ENCODE peak calls at places on chromosome 18, in seven cellular contexts. F, I, K, P, L, W and H are unnamed samples.

GRCh38 chr18:58061349-58061748 is 17.3 kb downstream of the NEDD4L start:
- DNase-seq in F (no peak), I (no peak), K (no peak), P (no peak), L (no peak), W (no peak), H (no peak)

GRCh38 chr18:830315-830901 is 18.4 kb upstream of the YES1 start:
- DNase-seq in F (peak), I (no peak), K (no peak), P (peak), L (no peak), W (no peak), H (peak)

GRCh38 chr18:58754544-58755068 is 83.3 kb downstream of the MALT1 start:
- DNase-seq in F (no peak), I (no peak), K (no peak), P (no peak), L (no peak), W (no peak), H (no peak)

GRCh38 chr18:61893971-61894750 is 1.4 kb upstream of the RNF152 start:
- DNase-seq in F (peak), I (peak), K (no peak), P (peak), L (peak), W (no peak), H (peak)

GRCh38 chr18:78427081-78427480 is 552.5 kb upstream of the SALL3 start:
- DNase-seq in F (no peak), I (no peak), K (no peak), P (no peak), L (no peak), W (no peak), H (no peak)

GRCh38 chr18:3508576-3509559 is 58.9 kb downstream of the TGIF1 start:
- DNase-seq in F (no peak), I (no peak), K (no peak), P (peak), L (no peak), W (no peak), H (no peak)

GRCh38 chr18:21571763-21572162 is 28.7 kb downstream of the ESCO1 start:
- DNase-seq in F (no peak), I (no peak), K (no peak), P (no peak), L (no peak), W (no peak), H (no peak)

GRCh38 chr18:39571511-39571910 is 2005.9 kb upstream of the CELF4 start:
- DNase-seq in F (peak), I (peak), K (no peak), P (peak), L (no peak), W (no peak), H (peak)

GRCh38 chr18:48958951-48959350 is 8.2 kb upstream of the SMAD7 start:
- DNase-seq in F (no peak), I (no peak), K (no peak), P (no peak), L (no peak), W (no peak), H (no peak)

GRCh38 chr18:50863840-50864239 is 15.1 kb upstream of the ME2 start:
- DNase-seq in F (no peak), I (no peak), K (no peak), P (no peak), L (no peak), W (no peak), H (no peak)

GRCh38 chr18:31497711-31498449 is at the start of gene DSG2:
- DNase-seq in F (peak), I (peak), K (no peak), P (peak), L (peak), W (no peak), H (peak)

GRCh38 chr18:58755304-58756010 is 84.2 kb downstream of the MALT1 start:
- DNase-seq in F (no peak), I (no peak), K (no peak), P (peak), L (no peak), W (no peak), H (no peak)

GRCh38 chr18:435940-436339 is 64.6 kb downstream of the COLEC12 start:
- DNase-seq in F (no peak), I (no peak), K (no peak), P (no peak), L (no peak), W (no peak), H (no peak)

GRCh38 chr18:11872479-11873136 is 21.4 kb downstream of the CHMP1B start:
- DNase-seq in F (peak), I (peak), K (no peak), P (peak), L (no peak), W (no peak), H (peak)

GRCh38 chr18:68435581-68435980 is 279.3 kb downstream of the TMX3 start:
- DNase-seq in F (no peak), I (no peak), K (no peak), P (no peak), L (no peak), W (no peak), H (no peak)

GRCh38 chr18:74836296-74837139 is 238.8 kb downstream of the ZNF407 start:
- DNase-seq in F (peak), I (no peak), K (no peak), P (peak), L (no peak), W (no peak), H (no peak)

GRCh38 chr18:57627488-57627887 is 5.9 kb upstream of the NARS1 start:
- DNase-seq in F (peak), I (no peak), K (no peak), P (peak), L (no peak), W (no peak), H (no peak)

GRCh38 chr18:44818148-44818547 is 137.5 kb downstream of the SETBP1 start:
- DNase-seq in F (no peak), I (no peak), K (no peak), P (no peak), L (no peak), W (no peak), H (no peak)

GRCh38 chr18:40157120-40157519 is 1797.9 kb upstream of the PIK3C3 start:
- DNase-seq in F (no peak), I (no peak), K (no peak), P (no peak), L (no peak), W (no peak), H (no peak)

GRCh38 chr18:63974991-63975390 is 5.1 kb downstream of the SERPINB8 start:
- DNase-seq in F (peak), I (no peak), K (no peak), P (peak), L (no peak), W (no peak), H (no peak)

GRCh38 chr18:22493940-22494339 is 76.2 kb upstream of the CTAGE1 start:
- DNase-seq in F (peak), I (no peak), K (no peak), P (no peak), L (no peak), W (no peak), H (no peak)

GRCh38 chr18:37481491-37481890 is 84.1 kb downstream of the CELF4 start:
- DNase-seq in F (peak), I (no peak), K (no peak), P (peak), L (no peak), W (no peak), H (no peak)

GRCh38 chr18:7116001-7116831 is 1.4 kb downstream of the LAMA1 start:
- DNase-seq in F (peak), I (no peak), K (no peak), P (peak), L (no peak), W (no peak), H (no peak)

GRCh38 chr18:23307567-23308295 is 145.4 kb upstream of the RIOK3 start:
- DNase-seq in F (peak), I (peak), K (no peak), P (peak), L (no peak), W (no peak), H (peak)

GRCh38 chr18:49814147-49814499 is 790 bp upstream of the ACAA2 start:
- DNase-seq in F (peak), I (peak), K (peak), P (peak), L (no peak), W (no peak), H (no peak)

GRCh38 chr18:35661483-35662146 is 80.1 kb downstream of the GALNT1 start:
- DNase-seq in F (no peak), I (peak), K (no peak), P (no peak), L (no peak), W (no peak), H (peak)

GRCh38 chr18:65620076-65620696 is 130.6 kb upstream of the CDH7 start:
- DNase-seq in F (no peak), I (no peak), K (no peak), P (no peak), L (no peak), W (no peak), H (no peak)

GRCh38 chr18:58416704-58417683 is 211.9 kb downstream of the ALPK2 start:
- DNase-seq in F (peak), I (no peak), K (no peak), P (no peak), L (no peak), W (no peak), H (no peak)

GRCh38 chr18:36058674-36059073 is 8.7 kb downstream of the RPRD1A start:
- DNase-seq in F (no peak), I (no peak), K (no peak), P (no peak), L (no peak), W (no peak), H (no peak)

GRCh38 chr18:39935598-39935997 is 2019.4 kb upstream of the PIK3C3 start:
- DNase-seq in F (no peak), I (no peak), K (no peak), P (no peak), L (no peak), W (no peak), H (no peak)

GRCh38 chr18:22391571-22392359 is 25.9 kb downstream of the CTAGE1 start:
- DNase-seq in F (peak), I (no peak), K (peak), P (peak), L (no peak), W (peak), H (no peak)

GRCh38 chr18:49412673-49413072 is 47.8 kb downstream of the DYM start:
- DNase-seq in F (no peak), I (no peak), K (no peak), P (no peak), L (no peak), W (no peak), H (no peak)

GRCh38 chr18:77086034-77086433 is 46.5 kb downstream of the MBP start:
- DNase-seq in F (peak), I (no peak), K (peak), P (peak), L (no peak), W (no peak), H (no peak)

GRCh38 chr18:22542400-22542835 is 124.7 kb upstream of the CTAGE1 start:
- DNase-seq in F (peak), I (no peak), K (no peak), P (peak), L (peak), W (no peak), H (no peak)

GRCh38 chr18:68560128-68560527 is 154.8 kb downstream of the TMX3 start:
- DNase-seq in F (no peak), I (no peak), K (no peak), P (peak), L (no peak), W (no peak), H (no peak)

GRCh38 chr18:49094979-49095632 is 144.3 kb upstream of the SMAD7 start:
- DNase-seq in F (peak), I (no peak), K (peak), P (peak), L (no peak), W (peak), H (no peak)

GRCh38 chr18:23121133-23121532 is 14.2 kb upstream of the CABLES1 start:
- DNase-seq in F (no peak), I (no peak), K (no peak), P (no peak), L (no peak), W (no peak), H (no peak)

GRCh38 chr18:24190590-24190989 is 51.7 kb downstream of the CABYR start:
- DNase-seq in F (no peak), I (no peak), K (no peak), P (peak), L (no peak), W (no peak), H (no peak)

GRCh38 chr18:75854174-75854573 is 426.7 kb upstream of the SMIM21 start:
- DNase-seq in F (no peak), I (no peak), K (no peak), P (no peak), L (no peak), W (no peak), H (no peak)
- TF ChIP-seq CTCF in F (no peak), I (peak), K (no peak), P (peak), L (no peak), W (no peak), H (no peak)

DNA sequence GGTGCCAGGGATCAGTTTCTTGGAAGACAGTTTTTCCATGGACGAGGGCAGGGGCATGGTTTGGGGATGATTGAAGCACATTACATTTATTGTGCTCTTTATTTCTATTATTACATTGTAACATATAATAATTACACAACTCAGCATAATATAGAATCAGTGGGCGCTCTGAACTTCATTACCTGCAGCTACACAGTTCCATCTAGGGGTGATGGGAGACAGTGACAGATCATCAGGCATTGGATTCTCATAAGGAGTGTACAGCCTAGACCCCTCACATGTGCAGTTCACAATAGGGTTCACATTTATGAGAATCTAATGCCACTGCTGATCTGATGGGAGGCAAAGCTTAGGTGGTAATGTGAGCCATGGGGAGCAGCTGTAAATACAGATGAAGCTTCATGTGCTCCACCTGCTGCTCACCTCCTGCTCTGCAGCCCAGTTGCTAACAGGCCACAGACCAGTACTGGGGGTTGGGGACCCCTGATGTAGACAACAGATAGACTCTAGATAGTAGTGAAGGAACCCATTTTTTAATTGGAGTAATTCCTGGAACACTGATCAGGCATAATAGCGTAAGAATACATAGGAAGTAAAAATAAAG is 41.5 kb upstream of the MC4R start:
- DNase-seq in F (peak), I (no peak), K (no peak), P (peak), L (no peak), W (no peak), H (no peak)
- TF ChIP-seq CTCF in F (peak), I (peak), K (peak), P (peak), L (no peak), W (peak), H (peak)

GRCh38 chr18:80023173-80023572 is 11.1 kb upstream of the RBFA start:
- DNase-seq in F (no peak), I (no peak), K (no peak), P (peak), L (no peak), W (no peak), H (no peak)
- TF ChIP-seq CTCF in F (peak), I (peak), K (no peak), P (peak), L (no peak), W (no peak), H (peak)

DNA sequence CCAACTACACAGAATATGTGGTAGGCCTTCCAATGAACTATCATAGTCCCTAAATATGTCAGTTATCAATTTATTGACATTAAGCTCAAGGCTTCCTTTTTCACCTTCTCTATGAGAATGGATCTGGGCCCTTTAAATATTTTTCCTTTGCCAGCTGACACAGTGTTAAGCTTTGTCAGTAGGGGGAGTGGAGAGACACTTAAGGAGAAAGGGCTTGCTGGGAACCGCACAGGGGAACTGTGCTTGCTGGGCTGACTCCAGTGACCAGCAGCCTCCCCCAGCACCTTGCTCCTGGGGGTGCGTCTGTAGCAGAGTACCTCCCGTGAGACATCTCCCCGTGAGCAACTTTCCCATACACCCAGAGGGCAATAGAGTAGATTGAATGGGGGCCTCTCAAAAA is 6.5 kb upstream of the PTPN2 start:
- DNase-seq in F (no peak), I (no peak), K (no peak), P (no peak), L (no peak), W (no peak), H (no peak)
- TF ChIP-seq CTCF in F (peak), I (peak), K (no peak), P (peak), L (no peak), W (no peak), H (no peak)

DNA sequence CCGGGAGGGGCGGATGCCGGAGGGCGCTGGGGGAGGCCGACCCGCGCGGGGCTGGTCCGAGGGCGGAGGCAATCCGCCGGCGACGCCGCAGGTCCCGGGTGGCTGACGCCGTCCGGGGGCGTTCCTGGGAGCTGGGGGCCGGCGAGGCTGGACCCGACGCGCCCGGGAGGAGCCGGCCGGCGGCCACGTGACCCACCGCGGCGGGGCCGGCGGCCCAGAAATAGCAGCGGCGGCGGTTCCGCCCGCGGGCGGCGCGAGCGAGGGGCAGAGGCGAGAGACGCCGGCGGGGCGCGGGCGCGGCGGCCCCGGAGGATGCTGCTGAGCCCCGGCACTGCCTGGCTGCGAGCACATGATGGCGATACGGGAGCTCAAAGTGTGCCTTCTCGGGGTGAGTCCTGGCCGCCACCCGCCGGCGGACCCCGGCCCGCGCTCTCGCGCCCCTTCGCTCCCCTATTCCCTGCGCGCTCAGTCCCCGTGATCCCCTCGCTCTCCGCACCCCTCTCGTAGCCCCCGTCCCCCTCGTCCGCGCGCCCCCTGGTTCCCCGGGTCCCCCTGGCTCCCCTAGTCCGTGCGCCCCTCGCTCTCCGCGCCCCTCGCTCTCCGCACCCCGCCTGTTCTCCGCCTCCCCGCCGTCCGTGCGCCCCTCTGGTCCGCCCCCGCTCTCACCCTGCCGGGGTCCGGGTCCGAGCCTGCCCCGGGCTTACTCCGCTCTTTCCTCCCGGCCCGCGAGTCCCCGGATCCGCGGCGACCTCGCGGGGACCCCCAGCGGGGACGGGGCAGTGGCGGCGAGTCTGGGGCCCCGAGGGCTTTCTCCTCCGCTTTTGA is at the start of gene RAB31:
- DNase-seq in F (peak), I (peak), K (no peak), P (peak), L (peak), W (no peak), H (peak)
- TF ChIP-seq CTCF in F (no peak), I (peak), K (no peak), P (no peak), L (no peak), W (no peak), H (peak)

GRCh38 chr18:25921677-25922421 is 168.6 kb downstream of the SS18 start:
- DNase-seq in F (peak), I (peak), K (no peak), P (peak), L (no peak), W (no peak), H (peak)
- TF ChIP-seq CTCF in F (peak), I (peak), K (peak), P (peak), L (no peak), W (peak), H (peak)